ENCODE peak calls at places on chromosomes 1 and 21, in seven cellular contexts. One of them, this sample, is unnamed.

GRCh38 chr1:31795801-31796621 is 19.8 kb downstream of the SPOCD1 start:
- DNase-seq in stimulated activated CD4-positive, alpha-beta T cell treated with anti-CD3 and anti-CD28 coated beads, TNF-alpha, amount 100 ng/mL, for 48 hours: no peak
- DNase-seq in ovary: no peak
- DNase-seq in DMS153: peak
- DNase-seq in ACHN: peak
- DNase-seq in iris pigment epithelial cell: peak
- DNase-seq in CD8-positive, alpha-beta T cell: no peak
- DNase-seq in this sample: no peak

GRCh38 chr21:36892201-36892600 is 74.3 kb downstream of the HLCS start:
- DNase-seq in stimulated activated CD4-positive, alpha-beta T cell treated with anti-CD3 and anti-CD28 coated beads, TNF-alpha, amount 100 ng/mL, for 48 hours: no peak
- DNase-seq in ovary: no peak
- DNase-seq in DMS153: no peak
- DNase-seq in ACHN: no peak
- DNase-seq in iris pigment epithelial cell: no peak
- DNase-seq in CD8-positive, alpha-beta T cell: no peak
- DNase-seq in this sample: no peak

GRCh38 chr1:87155648-87156047 is 173.0 kb upstream of the LMO4 start:
- DNase-seq in stimulated activated CD4-positive, alpha-beta T cell treated with anti-CD3 and anti-CD28 coated beads, TNF-alpha, amount 100 ng/mL, for 48 hours: no peak
- DNase-seq in ovary: no peak
- DNase-seq in DMS153: no peak
- DNase-seq in ACHN: no peak
- DNase-seq in iris pigment epithelial cell: no peak
- DNase-seq in CD8-positive, alpha-beta T cell: no peak
- DNase-seq in this sample: no peak

GRCh38 chr1:59484090-59484489 is 187.2 kb downstream of the FGGY start:
- DNase-seq in stimulated activated CD4-positive, alpha-beta T cell treated with anti-CD3 and anti-CD28 coated beads, TNF-alpha, amount 100 ng/mL, for 48 hours: no peak
- DNase-seq in ovary: no peak
- DNase-seq in DMS153: no peak
- DNase-seq in ACHN: peak
- DNase-seq in iris pigment epithelial cell: peak
- DNase-seq in CD8-positive, alpha-beta T cell: no peak
- DNase-seq in this sample: no peak

GRCh38 chr21:17775431-17776126 is 43.6 kb downstream of the C21orf91 start:
- DNase-seq in stimulated activated CD4-positive, alpha-beta T cell treated with anti-CD3 and anti-CD28 coated beads, TNF-alpha, amount 100 ng/mL, for 48 hours: peak
- DNase-seq in ovary: no peak
- DNase-seq in DMS153: no peak
- DNase-seq in ACHN: no peak
- DNase-seq in iris pigment epithelial cell: no peak
- DNase-seq in CD8-positive, alpha-beta T cell: peak
- DNase-seq in this sample: no peak

GRCh38 chr1:201791775-201792166 is 37.2 kb upstream of the IPO9 start:
- DNase-seq in stimulated activated CD4-positive, alpha-beta T cell treated with anti-CD3 and anti-CD28 coated beads, TNF-alpha, amount 100 ng/mL, for 48 hours: no peak
- DNase-seq in ovary: peak
- DNase-seq in DMS153: peak
- DNase-seq in ACHN: no peak
- DNase-seq in iris pigment epithelial cell: peak
- DNase-seq in CD8-positive, alpha-beta T cell: no peak
- DNase-seq in this sample: no peak

GRCh38 chr1:196063307-196063706 is 544.9 kb downstream of the KCNT2 start:
- DNase-seq in stimulated activated CD4-positive, alpha-beta T cell treated with anti-CD3 and anti-CD28 coated beads, TNF-alpha, amount 100 ng/mL, for 48 hours: no peak
- DNase-seq in ovary: no peak
- DNase-seq in DMS153: no peak
- DNase-seq in ACHN: peak
- DNase-seq in iris pigment epithelial cell: peak
- DNase-seq in CD8-positive, alpha-beta T cell: no peak
- DNase-seq in this sample: no peak

GRCh38 chr1:109425902-109426277 is 358 bp downstream of the PSMA5 start:
- DNase-seq in stimulated activated CD4-positive, alpha-beta T cell treated with anti-CD3 and anti-CD28 coated beads, TNF-alpha, amount 100 ng/mL, for 48 hours: peak
- DNase-seq in ovary: no peak
- DNase-seq in DMS153: no peak
- DNase-seq in ACHN: peak
- DNase-seq in iris pigment epithelial cell: peak
- DNase-seq in CD8-positive, alpha-beta T cell: peak
- DNase-seq in this sample: no peak

GRCh38 chr1:58816072-58816746 is 32.4 kb upstream of the JUN start:
- DNase-seq in stimulated activated CD4-positive, alpha-beta T cell treated with anti-CD3 and anti-CD28 coated beads, TNF-alpha, amount 100 ng/mL, for 48 hours: peak
- DNase-seq in ovary: peak
- DNase-seq in DMS153: peak
- DNase-seq in ACHN: peak
- DNase-seq in iris pigment epithelial cell: peak
- DNase-seq in CD8-positive, alpha-beta T cell: peak
- DNase-seq in this sample: peak

GRCh38 chr21:42171091-42172053 is 47.6 kb upstream of the ABCG1 start:
- DNase-seq in stimulated activated CD4-positive, alpha-beta T cell treated with anti-CD3 and anti-CD28 coated beads, TNF-alpha, amount 100 ng/mL, for 48 hours: no peak
- DNase-seq in ovary: peak
- DNase-seq in DMS153: peak
- DNase-seq in ACHN: no peak
- DNase-seq in iris pigment epithelial cell: no peak
- DNase-seq in CD8-positive, alpha-beta T cell: no peak
- DNase-seq in this sample: peak

GRCh38 chr1:9444532-9444931 is 94.7 kb upstream of the SLC25A33 start:
- DNase-seq in stimulated activated CD4-positive, alpha-beta T cell treated with anti-CD3 and anti-CD28 coated beads, TNF-alpha, amount 100 ng/mL, for 48 hours: no peak
- DNase-seq in ovary: no peak
- DNase-seq in DMS153: no peak
- DNase-seq in ACHN: no peak
- DNase-seq in iris pigment epithelial cell: no peak
- DNase-seq in CD8-positive, alpha-beta T cell: no peak
- DNase-seq in this sample: no peak

GRCh38 chr1:108678696-108679095 is 13.4 kb upstream of the PRPF38B start:
- DNase-seq in stimulated activated CD4-positive, alpha-beta T cell treated with anti-CD3 and anti-CD28 coated beads, TNF-alpha, amount 100 ng/mL, for 48 hours: no peak
- DNase-seq in ovary: no peak
- DNase-seq in DMS153: no peak
- DNase-seq in ACHN: no peak
- DNase-seq in iris pigment epithelial cell: no peak
- DNase-seq in CD8-positive, alpha-beta T cell: no peak
- DNase-seq in this sample: no peak

GRCh38 chr1:230543085-230543484 is 99.2 kb upstream of the COG2 start:
- DNase-seq in stimulated activated CD4-positive, alpha-beta T cell treated with anti-CD3 and anti-CD28 coated beads, TNF-alpha, amount 100 ng/mL, for 48 hours: no peak
- DNase-seq in ovary: no peak
- DNase-seq in DMS153: no peak
- DNase-seq in ACHN: no peak
- DNase-seq in iris pigment epithelial cell: no peak
- DNase-seq in CD8-positive, alpha-beta T cell: no peak
- DNase-seq in this sample: no peak

GRCh38 chr1:92485374-92486250 is 1.1 kb downstream of the GFI1 start:
- DNase-seq in stimulated activated CD4-positive, alpha-beta T cell treated with anti-CD3 and anti-CD28 coated beads, TNF-alpha, amount 100 ng/mL, for 48 hours: peak
- DNase-seq in ovary: no peak
- DNase-seq in DMS153: peak
- DNase-seq in ACHN: peak
- DNase-seq in iris pigment epithelial cell: peak
- DNase-seq in CD8-positive, alpha-beta T cell: peak
- DNase-seq in this sample: no peak

GRCh38 chr1:153354515-153355193 is 3.0 kb upstream of the S100A9 start:
- DNase-seq in stimulated activated CD4-positive, alpha-beta T cell treated with anti-CD3 and anti-CD28 coated beads, TNF-alpha, amount 100 ng/mL, for 48 hours: no peak
- DNase-seq in ovary: no peak
- DNase-seq in DMS153: no peak
- DNase-seq in ACHN: no peak
- DNase-seq in iris pigment epithelial cell: no peak
- DNase-seq in CD8-positive, alpha-beta T cell: no peak
- DNase-seq in this sample: no peak

GRCh38 chr1:200917291-200917817 is 22.7 kb downstream of the INAVA start:
- DNase-seq in stimulated activated CD4-positive, alpha-beta T cell treated with anti-CD3 and anti-CD28 coated beads, TNF-alpha, amount 100 ng/mL, for 48 hours: no peak
- DNase-seq in ovary: peak
- DNase-seq in DMS153: peak
- DNase-seq in ACHN: no peak
- DNase-seq in iris pigment epithelial cell: no peak
- DNase-seq in CD8-positive, alpha-beta T cell: no peak
- DNase-seq in this sample: no peak

GRCh38 chr1:242454262-242455051 is 70.0 kb downstream of the PLD5 start:
- DNase-seq in stimulated activated CD4-positive, alpha-beta T cell treated with anti-CD3 and anti-CD28 coated beads, TNF-alpha, amount 100 ng/mL, for 48 hours: no peak
- DNase-seq in ovary: no peak
- DNase-seq in DMS153: peak
- DNase-seq in ACHN: peak
- DNase-seq in iris pigment epithelial cell: peak
- DNase-seq in CD8-positive, alpha-beta T cell: no peak
- DNase-seq in this sample: peak

GRCh38 chr1:10953505-10954193 is 58.8 kb upstream of the TARDBP start:
- DNase-seq in stimulated activated CD4-positive, alpha-beta T cell treated with anti-CD3 and anti-CD28 coated beads, TNF-alpha, amount 100 ng/mL, for 48 hours: no peak
- DNase-seq in ovary: no peak
- DNase-seq in DMS153: no peak
- DNase-seq in ACHN: no peak
- DNase-seq in iris pigment epithelial cell: no peak
- DNase-seq in CD8-positive, alpha-beta T cell: no peak
- DNase-seq in this sample: no peak

GRCh38 chr1:19310720-19311502 is 1.0 kb downstream of the AKR7A2 start:
- DNase-seq in stimulated activated CD4-positive, alpha-beta T cell treated with anti-CD3 and anti-CD28 coated beads, TNF-alpha, amount 100 ng/mL, for 48 hours: no peak
- DNase-seq in ovary: peak
- DNase-seq in DMS153: no peak
- DNase-seq in ACHN: peak
- DNase-seq in iris pigment epithelial cell: no peak
- DNase-seq in CD8-positive, alpha-beta T cell: no peak
- DNase-seq in this sample: no peak

GRCh38 chr21:45926281-45926680 is 55.3 kb upstream of the COL6A1 start:
- DNase-seq in stimulated activated CD4-positive, alpha-beta T cell treated with anti-CD3 and anti-CD28 coated beads, TNF-alpha, amount 100 ng/mL, for 48 hours: no peak
- DNase-seq in ovary: no peak
- DNase-seq in DMS153: no peak
- DNase-seq in ACHN: no peak
- DNase-seq in iris pigment epithelial cell: peak
- DNase-seq in CD8-positive, alpha-beta T cell: no peak
- DNase-seq in this sample: no peak

GRCh38 chr1:151611288-151611790 is 511 bp upstream of the SNX27 start:
- DNase-seq in stimulated activated CD4-positive, alpha-beta T cell treated with anti-CD3 and anti-CD28 coated beads, TNF-alpha, amount 100 ng/mL, for 48 hours: no peak
- DNase-seq in ovary: no peak
- DNase-seq in DMS153: no peak
- DNase-seq in ACHN: no peak
- DNase-seq in iris pigment epithelial cell: peak
- DNase-seq in CD8-positive, alpha-beta T cell: no peak
- DNase-seq in this sample: no peak

This sample was measured in hippocampal formation.